ENCODE peak calls at places on chromosome 16, in seven cellular contexts. D is cardiac muscle cell; I is sigmoid colon; P is heart left ventricle; S is Panc1; T is esophagus muscularis mucosa; K is CD8-positive, alpha-beta memory T cell. N is an unnamed sample.

GRCh38 chr16:20218093-20218492 is 109.2 kb downstream of the GP2 start:
- DNase-seq in S (no peak), D (no peak), P (no peak), K (no peak), T (no peak), I (no peak), N (no peak)

GRCh38 chr16:27795992-27796614 is 246.2 kb downstream of the KATNIP start:
- DNase-seq in T (no peak), S (no peak), D (peak; percentile 62), I (no peak), P (no peak), K (no peak), N (no peak)

GRCh38 chr16:15643453-15644305 is 725 bp upstream of the MARF1 start:
- DNase-seq in I (no peak), P (no peak), K (no peak), S (peak; percentile 67), D (peak; percentile 73), T (no peak), N (no peak)

GRCh38 chr16:28317040-28317880 is 24.9 kb downstream of the SBK1 start:
- DNase-seq in D (peak; percentile 44), P (peak; percentile 79), K (peak; percentile 67), T (no peak), I (no peak), S (no peak), N (no peak)

GRCh38 chr16:80703391-80704071 is 100.9 kb downstream of the CDYL2 start:
- DNase-seq in D (no peak), S (no peak), T (peak; percentile 90), K (no peak), I (no peak), P (no peak), N (no peak)

GRCh38 chr16:77171750-77172635 is 19.0 kb upstream of the MON1B start:
- DNase-seq in T (no peak), I (no peak), D (peak; percentile 76), K (no peak), P (no peak), S (no peak), N (peak; percentile 18)

GRCh38 chr16:2969545-2970521 is 685 bp downstream of the PAQR4 start:
- DNase-seq in I (no peak), T (no peak), P (peak; percentile 85), D (peak; percentile 32), K (peak; percentile 59), S (no peak), N (no peak)

GRCh38 chr16:62036101-62036806 is at the start of gene CDH8:
- DNase-seq in S (no peak), D (no peak), K (no peak), P (peak; percentile 56), I (no peak), T (no peak), N (no peak)

GRCh38 chr16:83619381-83620150 is 188.2 kb upstream of the HSBP1 start:
- DNase-seq in T (peak; percentile 87), I (no peak), K (no peak), P (no peak), S (no peak), D (no peak), N (no peak)

GRCh38 chr16:82302007-82302733 is 132.1 kb upstream of the MPHOSPH6 start:
- DNase-seq in S (no peak), K (no peak), T (no peak), D (no peak), P (peak; percentile 58), I (no peak), N (no peak)

GRCh38 chr16:23334421-23334853 is 32.3 kb downstream of the SCNN1B start:
- DNase-seq in P (no peak), K (no peak), S (no peak), I (no peak), T (no peak), D (no peak), N (no peak)

GRCh38 chr16:17283022-17283421 is 187.7 kb downstream of the XYLT1 start:
- DNase-seq in S (no peak), P (no peak), K (no peak), T (no peak), I (no peak), D (no peak), N (no peak)

GRCh38 chr16:82082543-82083244 is 47.6 kb downstream of the HSD17B2 start:
- DNase-seq in T (no peak), I (no peak), P (no peak), S (no peak), K (no peak), D (no peak), N (no peak)

GRCh38 chr16:70162041-70162451 is 11.5 kb upstream of the CLEC18C start:
- DNase-seq in P (no peak), K (no peak), I (no peak), S (peak; percentile 22), T (peak; percentile 90), D (peak; percentile 34), N (peak; percentile 58)

GRCh38 chr16:57462209-57462977 is at the start of gene POLR2C:
- DNase-seq in S (peak; percentile 43), K (peak; percentile 89), T (peak; percentile 96), D (peak; percentile 88), P (peak; percentile 95), I (peak; percentile 93), N (peak; percentile 34)

GRCh38 chr16:81313731-81314602 is 795 bp upstream of the GAN start:
- DNase-seq in S (no peak), P (no peak), D (no peak), K (no peak), I (no peak), T (no peak), N (no peak)

GRCh38 chr16:17416461-17417221 is 54.1 kb downstream of the XYLT1 start:
- DNase-seq in D (peak; percentile 40), S (no peak), P (no peak), T (no peak), K (peak; percentile 12), I (no peak), N (no peak)

GRCh38 chr16:60041671-60042070 is 1307.6 kb upstream of the GOT2 start:
- DNase-seq in T (no peak), D (no peak), K (no peak), P (no peak), I (no peak), S (no peak), N (no peak)

GRCh38 chr16:65621640-65622039 is 499.8 kb upstream of the CDH11 start:
- DNase-seq in T (no peak), P (no peak), K (no peak), S (no peak), I (no peak), D (peak; percentile 14), N (no peak)

GRCh38 chr16:75288181-75288580 is 36.8 kb upstream of the BCAR1 start:
- DNase-seq in I (no peak), P (no peak), D (no peak), K (no peak), T (no peak), S (no peak), N (no peak)
- H3K27ac ChIP-seq in I (no peak overlapping the region), P (peak overlapping the region; percentile 77), D (no peak overlapping the region), K (no peak overlapping the region), T (no peak overlapping the region), S (no peak overlapping the region), N (no peak overlapping the region)

GRCh38 chr16:19168173-19169080 is at the start of gene SYT17:
- DNase-seq in I (no peak), K (no peak), T (no peak), S (no peak), D (no peak), P (no peak), N (no peak)
- H3K27ac ChIP-seq in I (no peak within 1 kb of the TSS), K (no peak within 1 kb of the TSS), T (peak within 1 kb of the TSS; percentile 60), S (no peak within 1 kb of the TSS), D (no peak within 1 kb of the TSS), P (peak within 1 kb of the TSS; percentile 49), N (no peak within 1 kb of the TSS)

DNA sequence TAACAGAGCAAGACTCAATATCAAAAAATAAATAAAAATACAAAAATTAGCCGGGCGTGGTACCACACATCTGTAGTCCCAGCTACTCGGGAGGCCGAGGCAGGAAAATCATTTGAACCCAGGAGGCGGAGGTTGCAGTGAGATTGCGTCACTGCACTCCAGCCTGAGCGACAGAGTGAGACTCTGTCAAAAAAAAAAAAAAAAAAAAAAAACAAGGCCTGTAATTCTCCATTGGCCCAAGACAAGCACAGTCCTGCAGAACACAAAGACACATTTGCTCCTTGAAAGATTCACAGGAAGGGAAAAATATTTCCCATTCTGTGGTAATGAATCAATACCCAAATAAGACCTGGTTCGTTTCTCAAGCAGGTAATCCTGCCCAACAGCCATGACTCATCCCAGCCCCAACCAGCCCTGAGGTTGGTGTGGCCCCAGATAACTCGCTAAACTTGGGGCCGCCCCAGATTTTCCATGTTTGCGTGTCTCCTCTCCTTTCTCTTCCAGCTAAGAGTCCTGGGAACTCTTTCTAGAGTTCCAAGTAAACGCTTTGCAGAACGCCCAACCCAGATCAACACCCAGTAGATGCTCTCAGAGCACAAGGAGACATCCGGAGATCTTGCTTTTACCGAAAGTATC is 40.3 kb upstream of the SNN start:
- DNase-seq in I (peak; percentile 74), T (no peak), S (no peak), K (no peak), P (no peak), D (peak; percentile 51), N (peak; percentile 99)
- H3K27ac ChIP-seq in I (peak overlapping the region; percentile 60), T (peak overlapping the region; percentile 53), S (no peak overlapping the region), K (no peak overlapping the region), P (peak overlapping the region; percentile 55), D (no peak overlapping the region), N (peak overlapping the region; percentile 99)

GRCh38 chr16:87832759-87833502 is 36.4 kb downstream of the SLC7A5 start:
- DNase-seq in K (no peak), P (no peak), I (no peak), D (no peak), T (no peak), S (no peak), N (no peak)
- H3K27ac ChIP-seq in K (no peak overlapping the region), P (no peak overlapping the region), I (no peak overlapping the region), D (no peak overlapping the region), T (no peak overlapping the region), S (peak overlapping the region; percentile 29), N (peak overlapping the region; percentile 56)

GRCh38 chr16:73052441-73053030 is 4.6 kb upstream of the ZFHX3 start:
- DNase-seq in D (no peak), P (no peak), S (no peak), I (peak; percentile 67), T (no peak), K (no peak), N (no peak)
- H3K27ac ChIP-seq in D (no peak overlapping the region), P (peak overlapping the region; percentile 96), S (peak overlapping the region; percentile 84), I (peak overlapping the region; percentile 99), T (peak overlapping the region; percentile 92), K (no peak overlapping the region), N (peak overlapping the region; percentile 93)

DNA sequence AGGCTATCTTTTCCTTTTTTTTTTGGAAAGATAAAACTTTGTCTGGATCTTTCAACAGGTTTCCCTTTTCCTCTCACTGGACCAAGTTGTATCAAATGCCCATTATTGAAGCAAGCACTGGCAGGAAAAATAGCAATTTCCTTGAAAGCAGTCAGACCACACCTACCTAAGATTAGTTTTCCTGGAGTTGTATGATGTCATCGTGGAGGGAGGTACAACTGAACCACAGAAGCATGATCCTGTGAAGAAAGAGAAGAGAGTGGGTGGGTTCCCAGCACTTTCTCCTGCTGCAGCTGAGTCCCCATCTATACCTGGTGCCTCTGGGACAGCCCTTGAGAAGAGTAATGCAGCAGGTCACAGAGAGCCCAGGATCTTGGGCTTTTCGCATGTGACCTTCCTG is 63.6 kb upstream of the ERCC4 start:
- DNase-seq in I (no peak), D (no peak), P (no peak), S (no peak), K (no peak), T (no peak), N (no peak)
- H3K27ac ChIP-seq in I (no peak overlapping the region), D (no peak overlapping the region), P (no peak overlapping the region), S (no peak overlapping the region), K (no peak overlapping the region), T (no peak overlapping the region), N (no peak overlapping the region)

N was measured in epithelial cell of prostate.